ENCODE peak calls at places on chromosomes 4 and X, in ten cellular contexts. Q is Caki2; O is stimulated activated CD4-positive, alpha-beta T cell treated with anti-CD3 and anti-CD28 coated beads, Interleukin-12 subunit alpha, Interleukin-12 subunit beta, amount 100 ng/mL, for 24 hours; P is glomerular endothelial cell; W is GM12891; L is AG10803; C is suprapubic skin; D is effector CD4-positive, alpha-beta T cell; F is IMR-90; T is activated naive CD8-positive, alpha-beta T cell treated with anti-CD3 and anti-CD28 coated beads for 36 hours. G is an unnamed sample.

GRCh38 chr4:76752911-76753494 is 144.9 kb downstream of the SOWAHB start:
- DNase-seq in Q (peak; percentile 63), O (no peak), P (no peak), W (no peak), L (peak; percentile 100), C (no peak), D (no peak), F (peak; percentile 100), T (no peak), G (no peak)

GRCh38 chrX:77565278-77565677 is 118.1 kb downstream of the FGF16 start:
- DNase-seq in Q (no peak), O (no peak), P (no peak), W (no peak), L (no peak), C (no peak), D (no peak), F (no peak), T (no peak), G (no peak)

GRCh38 chr4:153038493-153039311 is 102.6 kb downstream of the FHDC1 start:
- DNase-seq in Q (no peak), O (no peak), P (no peak), W (no peak), L (no peak), C (no peak), D (no peak), F (no peak), T (no peak), G (no peak)

GRCh38 chr4:138178566-138178965 is 63.6 kb downstream of the SLC7A11 start:
- DNase-seq in Q (peak; percentile 45), O (no peak), P (peak; percentile 36), W (no peak), L (no peak), C (no peak), D (no peak), F (peak; percentile 51), T (no peak), G (no peak)

GRCh38 chrX:17741123-17741511 is 3.8 kb downstream of the SCML1 start:
- DNase-seq in Q (no peak), O (no peak), P (no peak), W (no peak), L (no peak), C (no peak), D (no peak), F (no peak), T (no peak), G (no peak)

GRCh38 chr4:141860974-141861373 is 224.6 kb downstream of the IL15 start:
- DNase-seq in Q (no peak), O (no peak), P (no peak), W (no peak), L (no peak), C (no peak), D (no peak), F (no peak), T (no peak), G (no peak)

GRCh38 chr4:7043521-7044414 is 596 bp downstream of the TADA2B start:
- DNase-seq in Q (no peak), O (no peak), P (no peak), W (peak; percentile 69), L (peak; percentile 45), C (peak; percentile 79), D (peak; percentile 44), F (peak; percentile 38), T (peak; percentile 57), G (peak; percentile 43)

GRCh38 chr4:29277381-29277780 is 1442.8 kb upstream of the PCDH7 start:
- DNase-seq in Q (no peak), O (no peak), P (no peak), W (no peak), L (no peak), C (no peak), D (no peak), F (peak; percentile 68), T (no peak), G (no peak)

GRCh38 chrX:72540318-72540717 is 32.3 kb downstream of the HDAC8 start:
- DNase-seq in Q (peak; percentile 0), O (no peak), P (no peak), W (no peak), L (peak; percentile 40), C (no peak), D (no peak), F (peak; percentile 58), T (no peak), G (no peak)

GRCh38 chr4:113996599-113997177 is 17.2 kb upstream of the ARSJ start:
- DNase-seq in Q (peak; percentile 69), O (no peak), P (no peak), W (no peak), L (no peak), C (no peak), D (no peak), F (peak; percentile 64), T (no peak), G (no peak)

GRCh38 chr4:71417150-71417549 is 78.3 kb downstream of the SLC4A4 start:
- DNase-seq in Q (peak; percentile 12), O (no peak), P (no peak), W (no peak), L (no peak), C (no peak), D (no peak), F (peak; percentile 34), T (no peak), G (no peak)

GRCh38 chr4:187415227-187415626 is 580.3 kb upstream of the ZFP42 start:
- DNase-seq in Q (no peak), O (no peak), P (no peak), W (no peak), L (no peak), C (no peak), D (no peak), F (no peak), T (no peak), G (no peak)

GRCh38 chr4:55079451-55080173 is 45.8 kb downstream of the KDR start:
- DNase-seq in Q (no peak), O (no peak), P (no peak), W (no peak), L (peak; percentile 44), C (no peak), D (no peak), F (no peak), T (no peak), G (no peak)

GRCh38 chrX:115533485-115533884 is 27.5 kb upstream of the PLS3 start:
- DNase-seq in Q (no peak), O (no peak), P (no peak), W (no peak), L (peak; percentile 61), C (no peak), D (no peak), F (peak; percentile 60), T (no peak), G (no peak)

GRCh38 chr4:94811653-94812052 is 53.9 kb downstream of the BMPR1B start:
- DNase-seq in Q (no peak), O (no peak), P (no peak), W (no peak), L (no peak), C (no peak), D (no peak), F (no peak), T (no peak), G (no peak)

GRCh38 chrX:40173662-40174593 is 76.2 kb upstream of the BCOR start:
- DNase-seq in Q (no peak), O (peak; percentile 58), P (no peak), W (no peak), L (no peak), C (no peak), D (peak; percentile 26), F (no peak), T (peak; percentile 70), G (peak; percentile 65)

GRCh38 chr4:187612211-187612780 is 383.3 kb upstream of the ZFP42 start:
- DNase-seq in Q (peak; percentile 74), O (no peak), P (no peak), W (no peak), L (peak; percentile 55), C (no peak), D (no peak), F (peak; percentile 22), T (no peak), G (no peak)

GRCh38 chrX:54116391-54116790 is 66.7 kb downstream of the FAM120C start:
- DNase-seq in Q (no peak), O (no peak), P (no peak), W (no peak), L (no peak), C (no peak), D (no peak), F (no peak), T (no peak), G (no peak)

GRCh38 chrX:68440940-68441339 is 7.6 kb upstream of the OPHN1 start:
- DNase-seq in Q (peak; percentile 34), O (no peak), P (no peak), W (no peak), L (peak; percentile 54), C (no peak), D (no peak), F (peak; percentile 68), T (no peak), G (peak; percentile 76)

GRCh38 chr4:118774989-118775388 is 60.9 kb downstream of the SEC24D start:
- DNase-seq in Q (peak; percentile 12), O (no peak), P (no peak), W (no peak), L (no peak), C (no peak), D (no peak), F (peak; percentile 61), T (no peak), G (no peak)

GRCh38 chr4:182874946-182875345 is 42.2 kb downstream of the DCTD start:
- DNase-seq in Q (no peak), O (no peak), P (no peak), W (no peak), L (no peak), C (no peak), D (no peak), F (no peak), T (no peak), G (no peak)

GRCh38 chr4:38461342-38461741 is 202.7 kb upstream of the KLF3 start:
- DNase-seq in Q (no peak), O (no peak), P (no peak), W (no peak), L (no peak), C (no peak), D (no peak), F (no peak), T (no peak), G (no peak)

GRCh38 chr4:82599336-82599735 is 37.5 kb upstream of the TMEM150C start:
- DNase-seq in Q (no peak), O (no peak), P (no peak), W (no peak), L (no peak), C (no peak), D (no peak), F (no peak), T (no peak), G (no peak)

GRCh38 chrX:70042399-70043371 is 7.1 kb downstream of the AWAT2 start:
- DNase-seq in Q (peak; percentile 2), O (no peak), P (no peak), W (no peak), L (no peak), C (no peak), D (no peak), F (peak; percentile 42), T (no peak), G (no peak)

GRCh38 chrX:48520976-48521352 is 644 bp upstream of the EBP start:
- DNase-seq in Q (no peak), O (no peak), P (no peak), W (no peak), L (no peak), C (no peak), D (no peak), F (no peak), T (no peak), G (no peak)

GRCh38 chr4:9782136-9782436 is 652 bp downstream of the DRD5 start:
- DNase-seq in Q (no peak), O (no peak), P (no peak), W (no peak), L (no peak), C (no peak), D (no peak), F (no peak), T (no peak), G (no peak)

GRCh38 chr4:186765673-186766546 is 42.3 kb upstream of the FAT1 start:
- DNase-seq in Q (peak; percentile 94), O (no peak), P (no peak), W (no peak), L (no peak), C (no peak), D (no peak), F (no peak), T (no peak), G (no peak)

GRCh38 chrX:50691820-50692219 is 122.2 kb downstream of the SHROOM4 start:
- DNase-seq in Q (peak; percentile 30), O (no peak), P (no peak), W (peak; percentile 3), L (peak; percentile 38), C (no peak), D (no peak), F (peak; percentile 48), T (no peak), G (no peak)

G was measured in ovary.